ENCODE peak calls at places on chromosomes 12 and 14, in five cellular contexts. One of them, this sample, is unnamed.
A peak's percentile ranks its signal among the peaks of the same experiment; 100 is the strongest.

GRCh38 chr14:81450976-81451375 is 50.9 kb upstream of the STON2 start:
- DNase-seq in OCI-LY7: no peak
- DNase-seq in tibial artery: no peak
- DNase-seq in foreskin fibroblast: no peak
- DNase-seq in AG09309: no peak
- DNase-seq in this sample: no peak

GRCh38 chr14:85811340-85811739 is 281.4 kb downstream of the FLRT2 start:
- DNase-seq in foreskin fibroblast: no peak
- DNase-seq in tibial artery: no peak
- DNase-seq in OCI-LY7: no peak
- DNase-seq in AG09309: no peak
- DNase-seq in this sample: no peak

GRCh38 chr12:124001343-124001742 is 28.3 kb downstream of the ZNF664 start:
- DNase-seq in AG09309: no peak
- DNase-seq in foreskin fibroblast: no peak
- DNase-seq in OCI-LY7: no peak
- DNase-seq in tibial artery: no peak
- DNase-seq in this sample: no peak

GRCh38 chr14:59739794-59740193 is 130.8 kb downstream of the RTN1 start:
- DNase-seq in AG09309: no peak
- DNase-seq in OCI-LY7: no peak
- DNase-seq in foreskin fibroblast: no peak
- DNase-seq in tibial artery: peak; percentile 60
- DNase-seq in this sample: no peak

GRCh38 chr12:3116106-3116898 is 39.1 kb downstream of the TSPAN9 start:
- DNase-seq in foreskin fibroblast: no peak
- DNase-seq in AG09309: no peak
- DNase-seq in tibial artery: no peak
- DNase-seq in OCI-LY7: no peak
- DNase-seq in this sample: no peak

GRCh38 chr12:62846506-62846905 is 88.4 kb downstream of the PPM1H start:
- DNase-seq in AG09309: no peak
- DNase-seq in OCI-LY7: no peak
- DNase-seq in foreskin fibroblast: no peak
- DNase-seq in tibial artery: no peak
- DNase-seq in this sample: no peak

GRCh38 chr14:90517431-90517841 is 120.6 kb downstream of the CALM1 start:
- DNase-seq in AG09309: no peak
- DNase-seq in foreskin fibroblast: no peak
- DNase-seq in tibial artery: no peak
- DNase-seq in OCI-LY7: no peak
- DNase-seq in this sample: no peak

GRCh38 chr14:38107216-38107631 is 100.5 kb upstream of the SSTR1 start:
- DNase-seq in AG09309: no peak
- DNase-seq in OCI-LY7: no peak
- DNase-seq in tibial artery: no peak
- DNase-seq in foreskin fibroblast: no peak
- DNase-seq in this sample: no peak

GRCh38 chr14:89356927-89357326 is 60.1 kb downstream of the FOXN3 start:
- DNase-seq in foreskin fibroblast: no peak
- DNase-seq in OCI-LY7: no peak
- DNase-seq in tibial artery: no peak
- DNase-seq in AG09309: no peak
- DNase-seq in this sample: no peak

GRCh38 chr12:65308601-65309071 is 30.2 kb downstream of the MSRB3 start:
- DNase-seq in foreskin fibroblast: peak; percentile 61
- DNase-seq in tibial artery: no peak
- DNase-seq in OCI-LY7: no peak
- DNase-seq in AG09309: peak; percentile 43
- DNase-seq in this sample: no peak

GRCh38 chr14:55926007-55926406 is 192.2 kb upstream of the PELI2 start:
- DNase-seq in foreskin fibroblast: no peak
- DNase-seq in AG09309: no peak
- DNase-seq in tibial artery: no peak
- DNase-seq in OCI-LY7: no peak
- DNase-seq in this sample: no peak

GRCh38 chr14:94965551-94966339 is 191.6 kb downstream of the DICER1 start:
- DNase-seq in tibial artery: no peak
- DNase-seq in AG09309: no peak
- DNase-seq in OCI-LY7: no peak
- DNase-seq in foreskin fibroblast: no peak
- DNase-seq in this sample: no peak

GRCh38 chr12:19665105-19665900 is 226.0 kb downstream of the AEBP2 start:
- DNase-seq in foreskin fibroblast: no peak
- DNase-seq in tibial artery: no peak
- DNase-seq in AG09309: no peak
- DNase-seq in OCI-LY7: no peak
- DNase-seq in this sample: no peak

GRCh38 chr14:101518611-101519048 is 42.7 kb upstream of the DIO3 start:
- DNase-seq in tibial artery: peak; percentile 86
- DNase-seq in AG09309: no peak
- DNase-seq in foreskin fibroblast: no peak
- DNase-seq in OCI-LY7: no peak
- DNase-seq in this sample: no peak

GRCh38 chr12:55037349-55037748 is 17.6 kb downstream of the NEUROD4 start:
- DNase-seq in tibial artery: no peak
- DNase-seq in AG09309: no peak
- DNase-seq in OCI-LY7: no peak
- DNase-seq in foreskin fibroblast: no peak
- DNase-seq in this sample: no peak

GRCh38 chr12:53994691-53995310 is 5.2 kb upstream of the HOXC9 start:
- DNase-seq in foreskin fibroblast: no peak
- DNase-seq in AG09309: no peak
- DNase-seq in OCI-LY7: no peak
- DNase-seq in tibial artery: no peak
- DNase-seq in this sample: no peak

GRCh38 chr12:53996886-53997217 is 3.1 kb upstream of the HOXC9 start:
- DNase-seq in OCI-LY7: no peak
- DNase-seq in foreskin fibroblast: no peak
- DNase-seq in tibial artery: no peak
- DNase-seq in AG09309: no peak
- DNase-seq in this sample: no peak

GRCh38 chr12:53997324-53998173 is 2.4 kb upstream of the HOXC9 start:
- DNase-seq in tibial artery: no peak
- DNase-seq in foreskin fibroblast: no peak
- DNase-seq in OCI-LY7: no peak
- DNase-seq in AG09309: no peak
- DNase-seq in this sample: no peak

GRCh38 chr12:53995311-53996187 is 4.4 kb upstream of the HOXC9 start:
- DNase-seq in foreskin fibroblast: peak; percentile 72
- DNase-seq in OCI-LY7: no peak
- DNase-seq in tibial artery: peak; percentile 76
- DNase-seq in AG09309: no peak
- DNase-seq in this sample: no peak

DNA sequence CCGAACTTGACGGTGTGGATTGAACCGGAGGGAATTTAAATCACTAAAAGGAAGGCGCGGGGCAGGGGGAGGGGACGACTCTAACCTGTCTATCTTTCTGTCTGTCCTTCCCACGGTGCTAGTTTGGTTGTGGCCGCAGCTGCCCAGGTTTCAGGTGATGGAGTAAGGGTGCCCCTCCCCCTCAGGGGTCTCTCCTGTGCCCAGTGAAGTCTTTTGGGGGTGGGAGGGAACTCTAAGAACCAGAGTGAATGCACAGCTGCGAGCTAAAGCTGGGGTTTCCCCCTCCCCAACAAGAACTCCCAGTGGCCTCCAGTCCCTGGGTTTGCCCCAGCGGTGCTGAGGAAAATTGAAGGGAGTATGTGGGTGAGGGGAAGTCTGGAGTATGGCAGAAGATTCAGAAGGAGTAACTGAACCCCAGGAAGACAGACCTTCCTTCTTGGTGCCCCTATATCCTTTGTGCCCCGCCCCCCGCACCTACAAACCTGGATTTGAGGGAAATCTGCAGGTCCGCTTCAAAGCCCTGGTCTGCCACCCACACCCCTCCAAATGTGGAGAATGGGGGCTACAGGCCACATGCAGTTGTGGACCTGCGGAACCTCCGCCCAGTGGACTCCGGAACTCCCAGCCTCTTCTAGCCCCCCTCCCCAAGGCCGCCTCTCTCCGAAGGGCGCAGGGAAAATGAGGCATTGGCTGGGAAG is 3.6 kb upstream of the HOXC9 start:
- DNase-seq in tibial artery: no peak
- DNase-seq in OCI-LY7: no peak
- DNase-seq in foreskin fibroblast: no peak
- DNase-seq in AG09309: no peak
- DNase-seq in this sample: no peak
- TF ChIP-seq CTCF in tibial artery: no peak
- TF ChIP-seq CTCF in OCI-LY7: no peak
- TF ChIP-seq CTCF in foreskin fibroblast: no peak
- TF ChIP-seq CTCF in AG09309: no peak
- TF ChIP-seq CTCF in this sample: no peak

GRCh38 chr14:76267322-76268012 is 108.5 kb upstream of the ESRRB start:
- DNase-seq in foreskin fibroblast: peak; percentile 37
- DNase-seq in OCI-LY7: no peak
- DNase-seq in tibial artery: peak; percentile 37
- DNase-seq in AG09309: no peak
- DNase-seq in this sample: peak; percentile 56
- TF ChIP-seq CTCF in foreskin fibroblast: peak; percentile 26
- TF ChIP-seq CTCF in OCI-LY7: no peak
- TF ChIP-seq CTCF in tibial artery: no peak
- TF ChIP-seq CTCF in AG09309: peak; percentile 30
- TF ChIP-seq CTCF in this sample: no peak

GRCh38 chr14:74202113-74202512 is 37.1 kb upstream of the VSX2 start:
- DNase-seq in OCI-LY7: no peak
- DNase-seq in foreskin fibroblast: no peak
- DNase-seq in tibial artery: no peak
- DNase-seq in AG09309: no peak
- DNase-seq in this sample: no peak

GRCh38 chr14:74203546-74203945 is 35.7 kb upstream of the VSX2 start:
- DNase-seq in OCI-LY7: no peak
- DNase-seq in tibial artery: no peak
- DNase-seq in AG09309: no peak
- DNase-seq in foreskin fibroblast: no peak
- DNase-seq in this sample: no peak

GRCh38 chr14:74204481-74204880 is 34.8 kb upstream of the VSX2 start:
- DNase-seq in tibial artery: no peak
- DNase-seq in OCI-LY7: no peak
- DNase-seq in foreskin fibroblast: no peak
- DNase-seq in AG09309: no peak
- DNase-seq in this sample: no peak

GRCh38 chr14:74211945-74212580 is 27.2 kb upstream of the VSX2 start:
- DNase-seq in AG09309: no peak
- DNase-seq in tibial artery: no peak
- DNase-seq in foreskin fibroblast: no peak
- DNase-seq in OCI-LY7: no peak
- DNase-seq in this sample: no peak

GRCh38 chr14:74207943-74208342 is 31.3 kb upstream of the VSX2 start:
- DNase-seq in AG09309: no peak
- DNase-seq in tibial artery: no peak
- DNase-seq in OCI-LY7: peak; percentile 10
- DNase-seq in foreskin fibroblast: no peak
- DNase-seq in this sample: no peak
- TF ChIP-seq CTCF in AG09309: no peak
- TF ChIP-seq CTCF in tibial artery: no peak
- TF ChIP-seq CTCF in OCI-LY7: peak; percentile 74
- TF ChIP-seq CTCF in foreskin fibroblast: no peak
- TF ChIP-seq CTCF in this sample: no peak

GRCh38 chr12:118835911-118836310 is 145.4 kb upstream of the SRRM4 start:
- DNase-seq in AG09309: no peak
- DNase-seq in tibial artery: no peak
- DNase-seq in OCI-LY7: no peak
- DNase-seq in foreskin fibroblast: no peak
- DNase-seq in this sample: no peak

GRCh38 chr12:118840878-118841277 is 140.5 kb upstream of the SRRM4 start:
- DNase-seq in AG09309: no peak
- DNase-seq in OCI-LY7: no peak
- DNase-seq in tibial artery: no peak
- DNase-seq in foreskin fibroblast: no peak
- DNase-seq in this sample: no peak

GRCh38 chr12:118841588-118841987 is 139.8 kb upstream of the SRRM4 start:
- DNase-seq in foreskin fibroblast: no peak
- DNase-seq in tibial artery: no peak
- DNase-seq in OCI-LY7: no peak
- DNase-seq in AG09309: no peak
- DNase-seq in this sample: no peak

GRCh38 chr12:118842753-118843335 is 138.5 kb upstream of the SRRM4 start:
- DNase-seq in AG09309: no peak
- DNase-seq in OCI-LY7: no peak
- DNase-seq in tibial artery: no peak
- DNase-seq in foreskin fibroblast: no peak
- DNase-seq in this sample: no peak

DNA sequence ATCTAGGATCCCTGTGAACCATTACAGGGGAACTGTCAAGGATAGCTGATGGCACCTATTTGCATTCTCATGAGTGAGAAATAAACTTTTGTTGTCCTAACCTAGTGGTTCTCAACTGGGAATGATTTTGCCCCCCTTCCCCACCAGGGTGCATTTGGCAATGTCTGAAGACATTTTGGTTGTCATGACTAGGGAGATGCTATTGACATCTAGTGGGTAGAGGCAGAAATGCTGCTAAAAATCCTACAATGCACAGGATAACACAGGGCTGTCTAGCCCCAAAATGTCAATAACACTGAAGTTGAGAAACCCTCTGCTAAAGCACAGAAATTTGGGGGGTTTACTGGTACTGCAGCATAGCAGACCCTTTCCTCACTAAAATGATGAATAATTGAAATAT is 140.9 kb upstream of the SRRM4 start:
- DNase-seq in AG09309: no peak
- DNase-seq in foreskin fibroblast: no peak
- DNase-seq in OCI-LY7: peak; percentile 7
- DNase-seq in tibial artery: no peak
- DNase-seq in this sample: peak; percentile 20
- TF ChIP-seq CTCF in AG09309: no peak
- TF ChIP-seq CTCF in foreskin fibroblast: no peak
- TF ChIP-seq CTCF in OCI-LY7: peak; percentile 64
- TF ChIP-seq CTCF in tibial artery: no peak
- TF ChIP-seq CTCF in this sample: peak; percentile 10

This sample was measured in GM13976.